ENCODE peak calls at places on chromosomes 4 and X, in five cellular contexts. S, Y, X, K and P are unnamed samples.

GRCh38 chrX:119181491-119181890 is 53.9 kb upstream of the KIAA1210 start:
- DNase-seq in K (no peak), X (peak), Y (no peak), S (no peak), P (no peak)

GRCh38 chrX:138745215-138745614 is 33.7 kb upstream of the FGF13 start:
- DNase-seq in K (no peak), S (peak), Y (peak), X (peak), P (no peak)

GRCh38 chr4:82562553-82562854 is 716 bp upstream of the TMEM150C start:
- DNase-seq in Y (no peak), S (no peak), X (no peak), K (no peak), P (no peak)

GRCh38 chr4:103996059-103996458 is 276.3 kb upstream of the TACR3 start:
- DNase-seq in Y (no peak), X (peak), S (no peak), K (no peak), P (no peak)

GRCh38 chr4:152719856-152720556 is 40.2 kb upstream of the TMEM154 start:
- DNase-seq in S (no peak), Y (no peak), X (no peak), K (no peak), P (no peak)

GRCh38 chr4:104642521-104642920 is 147.8 kb upstream of the CXXC4 start:
- DNase-seq in K (no peak), X (no peak), Y (no peak), S (no peak), P (no peak)

GRCh38 chr4:3836041-3836801 is 70.0 kb downstream of the ADRA2C start:
- DNase-seq in K (no peak), X (no peak), Y (no peak), S (no peak), P (no peak)

GRCh38 chrX:973010-973409 is 239.4 kb downstream of the CRLF2 start:
- DNase-seq in X (no peak), K (no peak), Y (no peak), S (no peak), P (no peak)

GRCh38 chr4:89172865-89173264 is 61.5 kb downstream of the TIGD2 start:
- DNase-seq in Y (no peak), X (no peak), S (no peak), K (no peak), P (no peak)

GRCh38 chr4:107838763-107839162 is 14.0 kb downstream of the SGMS2 start:
- DNase-seq in X (no peak), K (no peak), S (no peak), Y (no peak), P (no peak)

GRCh38 chr4:98027827-98028226 is 115.4 kb downstream of the STPG2 start:
- DNase-seq in K (no peak), X (peak), Y (no peak), S (no peak), P (peak)

GRCh38 chr4:118867311-118868067 is 21.2 kb upstream of the SYNPO2 start:
- DNase-seq in K (no peak), S (peak), X (no peak), Y (no peak), P (no peak)

GRCh38 chr4:151316645-151317044 is 8.8 kb downstream of the SH3D19 start:
- DNase-seq in K (no peak), S (no peak), X (no peak), Y (no peak), P (no peak)

GRCh38 chr4:89898304-89898716 is 3.7 kb downstream of the MMRN1 start:
- DNase-seq in X (no peak), Y (no peak), S (no peak), K (no peak), P (no peak)

GRCh38 chrX:106481341-106481740 is 130.4 kb upstream of the RADX start:
- DNase-seq in S (no peak), K (peak), Y (no peak), X (peak), P (peak)

GRCh38 chr4:125049711-125050110 is 265.0 kb upstream of the FAT4 start:
- DNase-seq in K (no peak), X (no peak), Y (no peak), S (no peak), P (no peak)

GRCh38 chr4:13248621-13249298 is 235.4 kb downstream of the RAB28 start:
- DNase-seq in Y (no peak), K (no peak), X (peak), S (no peak), P (no peak)